ENCODE peak calls at places on chromosomes 2 and 18, in four cellular contexts. T, H, F and V are unnamed samples.

GRCh38 chr2:172102858-172103359 is at the start of gene DLX2:
- DNase-seq in T (peak; percentile 96), H (peak; percentile 85), F (peak; percentile 93), V (peak; percentile 97)

GRCh38 chr18:64110692-64111480 is 38.0 kb downstream of the LINC00305 start:
- DNase-seq in T (no peak), H (no peak), F (no peak), V (peak; percentile 36)

GRCh38 chr2:47519604-47520301 is 116.8 kb downstream of the MSH2 start:
- DNase-seq in T (no peak), H (no peak), F (no peak), V (no peak)

GRCh38 chr2:125167820-125168219 is 1142.7 kb downstream of the CNTNAP5 start:
- DNase-seq in T (no peak), H (no peak), F (no peak), V (peak; percentile 25)

GRCh38 chr2:194714541-194714940 is 942.5 kb upstream of the SLC39A10 start:
- DNase-seq in T (no peak), H (no peak), F (no peak), V (no peak)

GRCh38 chr2:10524841-10525572 is 76.9 kb upstream of the ODC1 start:
- DNase-seq in T (no peak), H (no peak), F (no peak), V (no peak)

GRCh38 chr2:168338803-168339437 is 91.5 kb upstream of the STK39 start:
- DNase-seq in T (no peak), H (no peak), F (no peak), V (no peak)

GRCh38 chr18:834086-834720 is 22.2 kb upstream of the YES1 start:
- DNase-seq in T (peak; percentile 51), H (no peak), F (no peak), V (no peak)

GRCh38 chr18:79737426-79737825 is 57.8 kb downstream of the CTDP1 start:
- DNase-seq in T (no peak), H (no peak), F (no peak), V (no peak)

GRCh38 chr2:126707191-126707590 is 51.2 kb downstream of the GYPC start:
- DNase-seq in T (no peak), H (no peak), F (no peak), V (no peak)

GRCh38 chr2:240225116-240225515 is 84.7 kb upstream of the OTOS start:
- DNase-seq in T (no peak), H (no peak), F (no peak), V (no peak)

GRCh38 chr2:224971214-224971613 is 71.1 kb downstream of the DOCK10 start:
- DNase-seq in T (no peak), H (peak; percentile 75), F (peak; percentile 99), V (no peak)

GRCh38 chr2:101912545-101912944 is 79.2 kb upstream of the IL1R2 start:
- DNase-seq in T (no peak), H (no peak), F (no peak), V (no peak)

GRCh38 chr2:36705326-36706020 is 9.0 kb downstream of the VIT start:
- DNase-seq in T (no peak), H (no peak), F (no peak), V (no peak)

GRCh38 chr18:76422838-76423237 is 72.2 kb downstream of the ZNF516 start:
- DNase-seq in T (no peak), H (no peak), F (no peak), V (no peak)

GRCh38 chr2:226631671-226632070 is 167.9 kb downstream of the IRS1 start:
- DNase-seq in T (no peak), H (no peak), F (no peak), V (no peak)

GRCh38 chr2:197204855-197205254 is 105.7 kb downstream of the ANKRD44 start:
- DNase-seq in T (no peak), H (no peak), F (no peak), V (peak; percentile 21)

GRCh38 chr2:67516899-67517530 is 119.9 kb downstream of the ETAA1 start:
- DNase-seq in T (no peak), H (no peak), F (no peak), V (peak; percentile 90)

GRCh38 chr2:44932564-44933392 is 8.7 kb upstream of the SIX3 start:
- DNase-seq in T (no peak), H (no peak), F (no peak), V (no peak)

GRCh38 chr18:58263055-58263732 is 219.2 kb downstream of the NEDD4L start:
- DNase-seq in T (peak; percentile 27), H (peak; percentile 22), F (peak; percentile 31), V (no peak)

GRCh38 chr2:74550231-74550630 is 3.5 kb downstream of the LOXL3 start:
- DNase-seq in T (no peak), H (no peak), F (no peak), V (no peak)

GRCh38 chr2:176114120-176114929 is 2.3 kb upstream of the HOXD10 start:
- DNase-seq in T (no peak), H (no peak), F (no peak), V (peak; percentile 69)
- TF ChIP-seq EZH2 in T (no peak), H (no peak), F (no peak), V (no peak)

DNA sequence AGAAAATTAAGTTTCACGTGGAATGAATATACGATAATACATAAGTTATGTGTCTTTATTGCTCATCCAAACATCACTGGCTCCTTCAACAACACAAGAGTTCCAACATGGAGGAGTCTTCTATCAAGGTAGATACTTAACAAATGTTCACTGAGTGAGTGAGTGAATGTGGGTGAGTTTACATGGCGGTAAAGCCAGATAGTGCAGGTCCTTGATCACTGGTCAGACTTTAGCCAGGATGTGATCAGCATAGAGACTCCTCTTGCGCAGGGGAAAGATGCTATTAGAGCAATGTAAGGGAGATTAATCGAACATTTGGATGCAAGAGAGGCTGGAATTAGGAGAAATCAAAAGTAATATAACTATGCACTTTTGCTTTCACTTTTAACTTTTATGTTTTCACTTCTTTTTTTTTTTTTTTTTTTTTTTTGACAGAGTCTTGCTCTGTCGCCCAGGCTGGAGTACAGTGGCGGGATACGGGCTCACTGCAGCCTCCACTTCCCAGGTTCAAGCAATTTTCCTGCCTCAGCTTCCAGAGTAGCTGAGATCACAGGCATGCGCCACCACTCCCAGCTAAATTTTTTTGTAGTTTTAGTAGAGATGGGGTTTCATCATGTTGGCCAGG is 249.0 kb upstream of the ID2 start:
- DNase-seq in T (no peak), H (no peak), F (no peak), V (no peak)
- H2AFZ ChIP-seq in T (no peak overlapping the region), H (no peak overlapping the region), F (no peak overlapping the region), V (no peak overlapping the region)

GRCh38 chr2:222310747-222311320 is 12.0 kb upstream of the PAX3 start:
- DNase-seq in T (no peak), H (no peak), F (no peak), V (no peak)

GRCh38 chr2:222309766-222310165 is 11.0 kb upstream of the PAX3 start:
- DNase-seq in T (no peak), H (no peak), F (no peak), V (no peak)

GRCh38 chr2:222311321-222311977 is 12.7 kb upstream of the PAX3 start:
- DNase-seq in T (no peak), H (no peak), F (no peak), V (no peak)

GRCh38 chr2:222313816-222314215 is 15.0 kb upstream of the PAX3 start:
- DNase-seq in T (no peak), H (no peak), F (no peak), V (no peak)

GRCh38 chr2:222311978-222312738 is 13.4 kb upstream of the PAX3 start:
- DNase-seq in T (no peak), H (no peak), F (no peak), V (no peak)
- TF ChIP-seq EZH2 in T (no peak), H (no peak), F (no peak), V (no peak)

DNA sequence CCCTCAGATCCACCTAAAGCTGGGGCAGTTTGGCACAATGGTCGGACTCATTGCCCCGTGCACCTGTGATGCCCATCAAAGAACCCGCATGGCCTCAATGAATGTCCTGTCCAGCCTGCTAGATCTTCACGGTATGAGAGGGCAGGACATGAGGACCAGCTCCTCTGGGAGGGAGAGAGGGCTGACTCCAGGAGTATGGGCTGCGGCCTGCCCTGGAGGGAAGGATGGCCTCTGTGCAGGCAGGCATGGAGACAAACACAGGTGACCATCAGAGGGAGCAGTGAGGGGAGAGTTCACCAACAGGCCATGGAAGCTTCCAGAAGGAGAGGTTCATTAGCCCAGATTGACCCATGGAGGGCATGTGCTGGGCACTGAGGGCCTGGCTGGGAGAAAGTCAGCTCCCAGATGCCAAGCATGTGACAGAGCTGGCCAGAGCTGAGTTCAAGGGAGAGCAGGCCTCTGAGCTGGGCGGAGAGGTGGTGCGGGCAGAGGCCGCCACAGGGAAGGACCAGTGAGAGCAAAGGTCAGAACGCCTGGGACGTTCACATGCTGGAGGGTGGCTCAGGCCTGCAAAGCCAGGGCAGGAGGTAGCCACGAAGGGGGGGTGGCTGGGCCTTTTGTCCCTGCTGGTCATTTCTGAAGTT is 36.2 kb downstream of the HJURP start:
- DNase-seq in T (no peak), H (no peak), F (no peak), V (no peak)
- H2AFZ ChIP-seq in T (no peak overlapping the region), H (no peak overlapping the region), F (no peak overlapping the region), V (no peak overlapping the region)

GRCh38 chr2:70248145-70248809 is at the start of gene TIA1:
- DNase-seq in T (peak; percentile 99), H (peak; percentile 96), F (peak; percentile 96), V (peak; percentile 100)
- TF ChIP-seq EZH2 in T (no peak), H (no peak), F (no peak), V (no peak)

GRCh38 chr2:149061119-149061518 is 22.6 kb downstream of the LYPD6B start:
- DNase-seq in T (no peak), H (no peak), F (no peak), V (no peak)

GRCh38 chr2:149058936-149059335 is 20.4 kb downstream of the LYPD6B start:
- DNase-seq in T (no peak), H (no peak), F (no peak), V (no peak)

GRCh38 chr2:149056541-149056940 is 18.0 kb downstream of the LYPD6B start:
- DNase-seq in T (no peak), H (no peak), F (no peak), V (no peak)

GRCh38 chr2:149059822-149060221 is 21.3 kb downstream of the LYPD6B start:
- DNase-seq in T (no peak), H (no peak), F (no peak), V (no peak)

GRCh38 chr2:149055751-149056150 is 17.3 kb downstream of the LYPD6B start:
- DNase-seq in T (no peak), H (no peak), F (no peak), V (no peak)
- H2AFZ ChIP-seq in T (no peak overlapping the region), H (no peak overlapping the region), F (no peak overlapping the region), V (no peak overlapping the region)